ENCODE peak calls at places on chromosomes 3 and 15, in seven cellular contexts. T is NCI-H1436 treated with DMSO at 0.1 percent for 48 hours; U is activated naive CD4-positive, alpha-beta T cell treated with anti-CD3 and anti-CD28 coated beads, Interleukin-2, amount 10 ng/mL, durations not matched to agents 7 days and 5 days; I is HTR-8/SVneo; L is HCEC 1CT; G is GM12865; K is NCI-H510A treated with DMSO at 0.1 percent for 48 hours. W is an unnamed sample.

GRCh38 chr3:30546934-30547333 is 59.5 kb upstream of the TGFBR2 start:
- DNase-seq in T (no peak), U (no peak), I (no peak), L (no peak), G (no peak), K (no peak), W (no peak)

GRCh38 chr3:41103200-41103599 is 96.1 kb upstream of the CTNNB1 start:
- DNase-seq in T (no peak), U (no peak), I (no peak), L (no peak), G (no peak), K (no peak), W (no peak)

GRCh38 chr3:167375478-167375877 is 4.6 kb downstream of the ZBBX start:
- DNase-seq in T (no peak), U (no peak), I (no peak), L (no peak), G (no peak), K (no peak), W (no peak)

GRCh38 chr15:65796610-65797012 is 4.5 kb upstream of the DENND4A start:
- DNase-seq in T (no peak), U (no peak), I (peak), L (peak), G (no peak), K (no peak), W (no peak)

GRCh38 chr3:195081242-195081963 is 189.6 kb downstream of the XXYLT1 start:
- DNase-seq in T (no peak), U (no peak), I (no peak), L (no peak), G (no peak), K (peak), W (no peak)

GRCh38 chr3:187256217-187256616 is 35.3 kb downstream of the MASP1 start:
- DNase-seq in T (no peak), U (no peak), I (no peak), L (no peak), G (no peak), K (no peak), W (no peak)

GRCh38 chr3:2853627-2854026 is 256.5 kb downstream of the IL5RA start:
- DNase-seq in T (no peak), U (no peak), I (no peak), L (no peak), G (no peak), K (no peak), W (no peak)

GRCh38 chr3:39147711-39148115 is 5.7 kb downstream of the CSRNP1 start:
- DNase-seq in T (no peak), U (peak), I (no peak), L (peak), G (peak), K (peak), W (no peak)

GRCh38 chr3:172635588-172635987 is 75.3 kb downstream of the NCEH1 start:
- DNase-seq in T (no peak), U (no peak), I (no peak), L (no peak), G (peak), K (no peak), W (no peak)

GRCh38 chr15:96565266-96565665 is 234.8 kb downstream of the NR2F2 start:
- DNase-seq in T (no peak), U (no peak), I (no peak), L (no peak), G (no peak), K (no peak), W (no peak)

GRCh38 chr3:115436767-115437301 is 186.5 kb upstream of the GAP43 start:
- DNase-seq in T (no peak), U (no peak), I (peak), L (peak), G (no peak), K (no peak), W (no peak)

GRCh38 chr3:35322070-35322469 is 317.3 kb upstream of the ARPP21 start:
- DNase-seq in T (no peak), U (no peak), I (no peak), L (no peak), G (no peak), K (no peak), W (no peak)

GRCh38 chr15:38076806-38077205 is 142.4 kb downstream of the TMCO5A start:
- DNase-seq in T (no peak), U (no peak), I (no peak), L (no peak), G (peak), K (no peak), W (no peak)

GRCh38 chr3:80519436-80519835 is 751.6 kb upstream of the ROBO1 start:
- DNase-seq in T (no peak), U (no peak), I (no peak), L (no peak), G (no peak), K (no peak), W (no peak)

GRCh38 chr3:162034368-162034767 is 537.8 kb downstream of the OTOL1 start:
- DNase-seq in T (no peak), U (no peak), I (no peak), L (peak), G (no peak), K (no peak), W (no peak)

GRCh38 chr3:61451841-61452240 is 109.5 kb upstream of the PTPRG start:
- DNase-seq in T (no peak), U (no peak), I (no peak), L (peak), G (no peak), K (no peak), W (no peak)

GRCh38 chr15:95937128-95937528 is 393.4 kb upstream of the NR2F2 start:
- DNase-seq in T (no peak), U (no peak), I (no peak), L (no peak), G (no peak), K (no peak), W (no peak)

GRCh38 chr3:148789156-148789555 is 38.5 kb upstream of the CPB1 start:
- DNase-seq in T (no peak), U (no peak), I (peak), L (no peak), G (no peak), K (no peak), W (no peak)